ENCODE peak calls at places on chromosomes 6 and 20, in seven cellular contexts. B is K562, N is GM12891, W is GM12878, V is GM12892, L is HepG2, P is H1. J is an unnamed sample.

GRCh38 chr6:121984956-121985355 is 414.5 kb upstream of the HSF2 start:
- DNase-seq in V (no peak), B (no peak), L (no peak), N (no peak), W (no peak), P (no peak), J (no peak)

GRCh38 chr6:116779569-116780164 is 14.1 kb upstream of the FAM162B start:
- DNase-seq in V (no peak), L (peak; percentile 58), W (no peak), N (no peak), P (peak; percentile 47), B (peak; percentile 11), J (peak; percentile 32)

GRCh38 chr6:108755257-108756240 is 92.7 kb upstream of the ARMC2 start:
- DNase-seq in V (no peak), W (no peak), L (no peak), N (no peak), B (no peak), P (no peak), J (no peak)

GRCh38 chr20:58923117-58923712 is 57.8 kb upstream of the NELFCD start:
- DNase-seq in V (no peak), W (no peak), B (no peak), N (no peak), L (no peak), P (no peak), J (no peak)

GRCh38 chr20:16806886-16807285 is 58.7 kb downstream of the OTOR start:
- DNase-seq in B (no peak), V (no peak), P (no peak), L (no peak), N (no peak), W (no peak), J (no peak)

GRCh38 chr6:5315883-5316282 is 54.6 kb downstream of the FARS2 start:
- DNase-seq in N (no peak), W (no peak), V (no peak), L (no peak), P (no peak), B (no peak), J (peak; percentile 56)

GRCh38 chr6:145453376-145453775 is 281.9 kb downstream of the EPM2A start:
- DNase-seq in L (no peak), B (no peak), W (no peak), V (no peak), P (no peak), N (no peak), J (peak; percentile 9)

GRCh38 chr6:159079367-159079766 is 34.6 kb upstream of the TAGAP start:
- DNase-seq in B (no peak), L (no peak), V (no peak), N (no peak), W (no peak), P (no peak), J (no peak)

GRCh38 chr20:45857836-45858250 is 429 bp downstream of the ZSWIM3 start:
- DNase-seq in P (no peak), B (peak; percentile 82), W (peak; percentile 31), V (peak; percentile 66), N (peak; percentile 39), L (no peak), J (peak; percentile 66)

GRCh38 chr6:166008441-166009369 is 158.9 kb downstream of the TBXT start:
- DNase-seq in L (no peak), V (no peak), N (no peak), B (no peak), W (no peak), P (peak; percentile 70), J (peak; percentile 75)

GRCh38 chr20:11716239-11716944 is 201.3 kb upstream of the BTBD3 start:
- DNase-seq in V (no peak), P (no peak), L (peak; percentile 62), W (no peak), N (no peak), B (no peak), J (peak; percentile 22)
- TF ChIP-seq TAF1 in V (no peak), P (no peak), L (no peak), W (no peak), N (no peak), B (no peak), J (no peak)

DNA sequence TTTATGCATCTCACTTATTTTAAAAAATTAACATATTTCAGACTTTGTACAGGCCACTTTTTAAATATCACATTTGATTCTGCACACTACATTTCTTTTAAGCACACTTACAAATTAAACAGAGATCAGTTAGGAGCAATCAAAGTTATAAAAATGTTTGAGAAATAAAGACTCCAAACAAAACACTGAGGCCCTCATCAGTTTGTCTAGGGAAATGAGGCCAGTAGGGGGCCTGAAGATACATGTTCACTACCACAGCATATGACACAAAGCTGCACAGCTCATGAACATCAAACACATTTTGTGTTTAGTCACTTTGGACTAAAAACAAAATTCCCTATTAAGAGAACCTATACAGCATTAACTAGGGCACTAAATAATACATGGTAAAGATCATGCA is 180.5 kb downstream of the PDE7B start:
- DNase-seq in L (peak; percentile 15), B (peak; percentile 17), W (no peak), P (no peak), V (no peak), N (no peak), J (peak; percentile 42)
- TF ChIP-seq TAF1 in L (no peak), B (no peak), W (no peak), P (no peak), V (no peak), N (no peak), J (no peak)

GRCh38 chr6:30067460-30068139 is 602 bp downstream of the PPP1R11 start:
- DNase-seq in P (no peak), N (peak; percentile 48), B (no peak), W (no peak), V (no peak), L (no peak), J (peak; percentile 89)
- TF ChIP-seq TAF1 in P (no peak), N (no peak), B (no peak), W (no peak), V (no peak), L (no peak), J (no peak)

DNA sequence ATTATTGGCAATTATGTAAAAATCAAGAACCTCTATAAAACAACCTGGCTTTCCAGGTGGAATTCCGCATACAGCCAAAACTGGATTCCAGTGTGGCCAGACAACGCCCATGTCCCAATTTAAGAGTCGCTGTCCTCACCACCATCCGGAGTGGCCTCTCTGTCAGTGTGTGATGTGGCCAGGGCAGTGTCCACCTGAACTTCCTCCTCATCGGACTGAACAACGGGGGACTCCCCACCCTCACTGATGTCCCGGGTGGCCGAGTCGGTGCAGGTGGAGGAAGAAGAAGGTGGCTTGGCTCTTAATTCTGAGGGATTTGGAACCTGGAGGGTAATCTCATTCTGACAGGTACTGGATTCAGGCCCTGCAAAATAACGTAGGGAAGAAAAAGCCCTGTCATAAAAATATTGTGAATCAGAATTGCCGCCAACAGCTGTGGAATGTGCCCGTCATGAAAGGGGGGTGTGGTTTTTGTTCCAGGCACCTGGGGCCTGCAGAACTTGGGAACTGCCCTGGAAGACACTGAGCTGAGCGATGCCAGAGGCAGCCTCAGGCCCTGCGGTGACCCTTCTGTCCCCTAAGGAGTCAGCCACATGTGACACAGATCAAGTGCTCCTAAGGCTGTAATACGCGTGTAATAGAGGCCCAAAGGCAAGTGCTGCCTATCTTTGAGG is 139.8 kb downstream of the DTNBP1 start:
- DNase-seq in N (no peak), L (no peak), V (no peak), B (no peak), W (no peak), P (no peak), J (no peak)
- TF ChIP-seq TAF1 in N (no peak), L (no peak), V (no peak), B (no peak), W (no peak), P (no peak), J (no peak)

DNA sequence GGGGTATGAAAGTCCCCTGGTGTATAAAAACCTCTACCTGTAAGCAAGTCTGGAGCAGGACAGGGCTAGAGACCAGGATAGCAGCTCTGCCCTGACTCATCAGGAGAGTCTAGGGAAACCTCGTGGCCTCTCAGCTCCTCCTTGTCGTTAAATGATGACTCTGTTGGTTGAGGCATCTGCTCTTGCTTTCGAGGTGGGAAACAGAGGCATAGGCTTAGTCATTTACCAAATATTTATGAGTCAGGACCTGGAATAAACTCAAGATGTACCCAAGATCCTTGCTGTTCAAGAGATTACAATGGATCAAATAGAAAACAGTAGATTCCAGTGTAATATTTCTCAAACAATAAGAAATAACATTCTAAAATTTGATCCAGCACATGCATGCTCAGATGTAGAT is 5.5 kb downstream of the MANBAL start:
- DNase-seq in L (no peak), V (no peak), P (no peak), N (no peak), B (no peak), W (no peak), J (no peak)
- TF ChIP-seq TAF1 in L (no peak), V (no peak), P (no peak), N (no peak), B (no peak), W (no peak), J (peak; percentile 13)

GRCh38 chr6:46903175-46903574 is 18.6 kb downstream of the ADGRF5 start:
- DNase-seq in V (no peak), W (no peak), P (no peak), N (no peak), B (no peak), L (peak; percentile 30), J (no peak)

GRCh38 chr6:46904117-46904516 is 17.6 kb downstream of the ADGRF5 start:
- DNase-seq in V (no peak), P (no peak), L (no peak), N (no peak), W (no peak), B (no peak), J (no peak)

GRCh38 chr6:46900266-46900665 is 21.5 kb downstream of the ADGRF5 start:
- DNase-seq in L (no peak), P (no peak), B (no peak), V (no peak), N (no peak), W (no peak), J (no peak)

GRCh38 chr6:46899636-46900035 is 22.1 kb downstream of the ADGRF5 start:
- DNase-seq in L (no peak), W (no peak), V (no peak), P (no peak), N (no peak), B (no peak), J (no peak)

DNA sequence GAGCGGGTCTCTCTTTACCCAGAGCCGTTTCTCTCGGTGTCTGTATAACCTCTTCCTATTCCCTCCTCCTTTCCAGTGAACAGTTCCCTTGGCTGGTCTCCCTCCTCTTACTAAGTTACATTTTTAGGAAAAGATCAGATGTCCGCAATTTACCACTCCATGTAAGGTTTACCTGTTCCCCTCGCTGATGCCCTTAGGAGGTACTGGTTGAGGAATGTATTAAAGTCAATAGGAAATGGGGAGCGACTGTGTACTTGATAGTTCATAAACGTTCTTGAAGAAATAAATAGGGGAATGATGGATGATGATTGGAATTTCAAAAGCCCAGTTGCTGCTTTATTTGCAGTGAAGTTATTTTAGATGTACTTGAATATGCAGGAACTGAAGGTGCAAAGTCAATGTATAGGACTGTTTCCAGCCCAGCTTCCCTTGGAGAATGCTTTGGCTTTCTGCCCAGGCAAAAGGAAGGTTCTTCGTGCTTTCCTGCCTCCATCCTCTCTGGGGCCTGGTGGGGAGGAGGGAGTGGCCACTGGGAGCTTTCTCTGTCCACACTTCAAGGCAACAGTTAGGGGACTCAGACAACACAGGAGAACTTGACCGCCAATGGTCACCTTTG is 19.9 kb downstream of the ADGRF5 start:
- DNase-seq in B (no peak), N (no peak), L (no peak), W (no peak), V (no peak), P (no peak), J (no peak)
- TF ChIP-seq TAF1 in B (no peak), N (no peak), L (no peak), W (no peak), V (no peak), P (no peak), J (no peak)